ENCODE peak calls at places on chromosomes 13 and 19, in six cellular contexts. P is H1, K is HepG2, L is K562, S is SK-N-SH, H is GM12878. I is an unnamed sample.

GRCh38 chr13:113888701-113889330 is 24.9 kb upstream of the GAS6 start:
- DNase-seq in P (no peak), K (no peak), L (no peak), S (no peak), H (no peak), I (no peak)

GRCh38 chr13:114067886-114068722 is 64.3 kb downstream of the RASA3 start:
- DNase-seq in P (no peak), K (no peak), L (no peak), S (no peak), H (no peak), I (no peak)

GRCh38 chr19:44746946-44747738 is 1.4 kb upstream of the BCL3 start:
- DNase-seq in P (peak), K (peak), L (peak), S (peak), H (peak), I (peak)

GRCh38 chr13:23701646-23702045 is 131.4 kb downstream of the TNFRSF19 start:
- DNase-seq in P (no peak), K (no peak), L (no peak), S (no peak), H (no peak), I (no peak)

GRCh38 chr19:3062165-3063105 is at the start of gene TLE5:
- DNase-seq in P (peak), K (peak), L (peak), S (peak), H (no peak), I (no peak)

GRCh38 chr19:7533281-7533819 is 2.2 kb upstream of the PNPLA6 start:
- DNase-seq in P (peak), K (no peak), L (no peak), S (no peak), H (no peak), I (no peak)

GRCh38 chr13:98103942-98104880 is 38.7 kb upstream of the FARP1 start:
- DNase-seq in P (no peak), K (peak), L (peak), S (peak), H (no peak), I (peak)

GRCh38 chr19:30631035-30631375 is 258.8 kb downstream of the ZNF536 start:
- DNase-seq in P (no peak), K (no peak), L (no peak), S (no peak), H (no peak), I (no peak)

GRCh38 chr19:17234911-17235617 is 9.0 kb downstream of the OCEL1 start:
- DNase-seq in P (peak), K (no peak), L (peak), S (peak), H (no peak), I (no peak)

GRCh38 chr13:46893820-46894533 is 2.9 kb downstream of the HTR2A start:
- DNase-seq in P (peak), K (no peak), L (peak), S (peak), H (peak), I (peak)

GRCh38 chr13:32073180-32073864 is 41.7 kb downstream of the FRY start:
- DNase-seq in P (no peak), K (no peak), L (no peak), S (no peak), H (no peak), I (no peak)

GRCh38 chr19:54107876-54108490 is 5.3 kb downstream of the NDUFA3 start:
- DNase-seq in P (no peak), K (no peak), L (no peak), S (no peak), H (no peak), I (no peak)

GRCh38 chr13:111612918-111613317 is 292.5 kb downstream of the TEX29 start:
- DNase-seq in P (no peak), K (no peak), L (no peak), S (no peak), H (no peak), I (no peak)

GRCh38 chr19:1074512-1075283 is 7.7 kb downstream of the ARHGAP45 start:
- DNase-seq in P (no peak), K (no peak), L (peak), S (peak), H (no peak), I (peak)

GRCh38 chr19:38209671-38210457 is 14.2 kb downstream of the DPF1 start:
- DNase-seq in P (peak), K (no peak), L (no peak), S (peak), H (no peak), I (no peak)

GRCh38 chr13:52004508-52005183 is 6.6 kb downstream of the ATP7B start:
- DNase-seq in P (no peak), K (no peak), L (no peak), S (no peak), H (no peak), I (no peak)

GRCh38 chr13:52006491-52007245 is 4.6 kb downstream of the ATP7B start:
- DNase-seq in P (no peak), K (peak), L (no peak), S (no peak), H (no peak), I (no peak)

GRCh38 chr13:52002361-52002760 is 8.9 kb downstream of the ATP7B start:
- DNase-seq in P (no peak), K (no peak), L (no peak), S (no peak), H (no peak), I (no peak)

GRCh38 chr13:52001120-52001731 is 10.0 kb downstream of the ATP7B start:
- DNase-seq in P (no peak), K (peak), L (peak), S (peak), H (no peak), I (peak)

DNA sequence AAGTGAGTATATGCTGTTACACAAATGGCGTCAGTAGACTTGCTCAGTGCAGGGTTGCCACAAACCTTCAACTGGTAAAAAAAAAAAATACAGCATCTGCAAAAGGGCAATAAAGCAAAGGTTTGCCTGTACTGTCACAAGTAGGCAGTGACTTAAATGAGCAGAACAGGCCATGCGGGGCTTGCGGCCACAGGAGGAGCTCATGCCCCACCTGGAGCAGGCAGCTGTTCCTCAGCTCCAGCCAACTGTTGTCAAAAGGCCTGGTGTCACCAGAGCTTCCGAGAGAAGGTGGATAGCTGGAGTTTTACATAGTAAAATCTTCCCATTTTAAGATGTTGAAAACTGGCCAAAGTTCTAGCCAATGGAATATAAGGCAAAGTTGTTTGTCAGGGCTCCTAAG is 7.7 kb downstream of the ATP7B start:
- DNase-seq in P (no peak), K (no peak), L (no peak), S (no peak), H (no peak), I (peak)
- TF ChIP-seq CHD2 in P (no peak), K (no peak), L (no peak), S (no peak), H (no peak), I (no peak)

GRCh38 chr19:49999371-50000010 is 25.7 kb downstream of the VRK3 start:
- DNase-seq in P (no peak), K (no peak), L (no peak), S (no peak), H (no peak), I (no peak)
- TF ChIP-seq CHD2 in P (no peak), K (no peak), L (no peak), S (no peak), H (no peak), I (no peak)

GRCh38 chr13:99486996-99487395 is 14.3 kb upstream of the TM9SF2 start:
- DNase-seq in P (no peak), K (no peak), L (no peak), S (no peak), H (no peak), I (peak)

GRCh38 chr13:99484405-99484981 is 16.8 kb upstream of the TM9SF2 start:
- DNase-seq in P (no peak), K (no peak), L (no peak), S (no peak), H (no peak), I (no peak)

GRCh38 chr13:99477493-99477892 is 23.8 kb upstream of the TM9SF2 start:
- DNase-seq in P (no peak), K (no peak), L (no peak), S (no peak), H (no peak), I (no peak)

DNA sequence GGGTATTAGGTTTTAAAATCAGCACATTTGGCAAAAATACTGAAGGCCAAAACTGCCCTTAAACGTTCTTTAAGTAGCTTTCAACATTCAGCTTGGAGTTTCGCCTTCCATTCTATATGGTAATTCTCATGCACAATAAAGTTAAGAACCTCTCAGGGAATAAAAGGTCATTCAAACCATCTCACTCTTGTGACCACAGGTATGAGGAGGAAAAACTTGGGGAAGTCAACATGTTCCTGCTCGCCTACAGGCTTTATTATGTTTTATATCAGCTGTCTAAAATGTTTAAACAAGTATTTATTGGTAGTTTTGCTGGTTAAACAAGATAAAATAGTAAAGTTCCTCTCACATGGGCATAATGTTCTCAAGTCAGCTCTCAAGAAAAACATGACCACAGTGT is 19.9 kb upstream of the TM9SF2 start:
- DNase-seq in P (no peak), K (no peak), L (no peak), S (no peak), H (no peak), I (no peak)
- TF ChIP-seq CHD2 in P (no peak), K (no peak), L (no peak), S (no peak), H (no peak), I (no peak)

DNA sequence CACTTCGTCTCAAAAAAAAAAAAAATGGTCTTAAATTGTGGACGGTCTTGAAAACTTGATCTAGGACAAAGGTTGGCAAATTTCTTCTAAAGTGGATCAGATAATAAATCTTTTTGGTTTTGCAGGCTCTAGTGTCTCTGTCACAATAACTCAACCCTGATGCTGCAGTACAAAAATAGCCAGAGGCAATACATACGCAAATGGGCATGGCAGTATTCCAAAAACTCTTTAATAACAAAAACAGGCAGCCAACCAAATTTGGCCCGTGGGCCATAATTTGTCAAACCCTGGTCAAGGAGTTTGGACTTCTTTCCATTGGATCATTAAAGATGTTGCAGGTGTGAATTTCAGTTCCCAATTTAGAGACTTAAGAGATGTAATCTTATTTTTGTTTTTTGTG is 93.5 kb upstream of the MRI1 start:
- DNase-seq in P (no peak), K (no peak), L (no peak), S (no peak), H (no peak), I (no peak)
- TF ChIP-seq CHD2 in P (no peak), K (no peak), L (no peak), S (no peak), H (no peak), I (no peak)

GRCh38 chr19:20925481-20925880 is 2.4 kb downstream of the ZNF85 start:
- DNase-seq in P (no peak), K (no peak), L (no peak), S (no peak), H (no peak), I (no peak)
- TF ChIP-seq CHD2 in P (no peak), K (no peak), L (no peak), S (no peak), H (no peak), I (no peak)

GRCh38 chr19:5129691-5130090 is 160.8 kb downstream of the KDM4B start:
- DNase-seq in P (no peak), K (no peak), L (no peak), S (no peak), H (no peak), I (no peak)

GRCh38 chr19:5127710-5128109 is 158.8 kb downstream of the KDM4B start:
- DNase-seq in P (no peak), K (no peak), L (no peak), S (no peak), H (no peak), I (no peak)

GRCh38 chr19:5130371-5131030 is 161.6 kb downstream of the KDM4B start:
- DNase-seq in P (no peak), K (no peak), L (no peak), S (no peak), H (peak), I (no peak)

GRCh38 chr19:5128251-5128931 is 159.5 kb downstream of the KDM4B start:
- DNase-seq in P (no peak), K (no peak), L (peak), S (peak), H (no peak), I (no peak)

GRCh38 chr19:5128932-5129389 is 160.0 kb downstream of the KDM4B start:
- DNase-seq in P (no peak), K (no peak), L (no peak), S (no peak), H (no peak), I (no peak)
- TF ChIP-seq CHD2 in P (no peak), K (no peak), L (no peak), S (no peak), H (no peak), I (no peak)

GRCh38 chr13:29977721-29978120 is 127.3 kb upstream of the UBL3 start:
- DNase-seq in P (no peak), K (no peak), L (no peak), S (no peak), H (no peak), I (no peak)

GRCh38 chr13:29978211-29978610 is 127.8 kb upstream of the UBL3 start:
- DNase-seq in P (no peak), K (no peak), L (no peak), S (no peak), H (no peak), I (no peak)

GRCh38 chr13:29975287-29975686 is 124.9 kb upstream of the UBL3 start:
- DNase-seq in P (no peak), K (no peak), L (no peak), S (no peak), H (no peak), I (no peak)

DNA sequence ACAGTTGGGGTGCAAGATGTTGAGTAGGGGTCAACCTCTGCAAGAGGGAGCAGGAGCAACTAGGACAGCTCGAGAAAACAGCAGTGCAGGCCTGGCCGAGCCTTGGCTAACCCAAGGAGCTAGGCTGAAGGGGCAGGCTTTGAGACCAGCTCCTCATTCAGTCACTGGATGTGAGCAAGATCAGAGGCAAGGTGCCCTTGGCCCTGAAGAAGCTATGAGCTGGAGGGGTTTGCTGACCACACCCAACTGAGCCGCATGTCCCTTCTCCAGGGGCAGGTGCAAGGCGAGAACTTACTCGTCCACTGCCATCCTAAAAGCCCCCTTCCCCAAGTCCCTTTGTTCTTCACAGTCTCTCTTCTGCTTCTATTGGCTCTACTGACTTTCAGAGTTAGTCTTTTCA is 126.1 kb upstream of the UBL3 start:
- DNase-seq in P (no peak), K (no peak), L (no peak), S (no peak), H (no peak), I (no peak)
- TF ChIP-seq CHD2 in P (no peak), K (no peak), L (no peak), S (no peak), H (no peak), I (no peak)